ENCODE peak calls at places on chromosomes 3 and 15, in seven cellular contexts. V, A, P, M, B, Y and N are unnamed samples.

GRCh38 chr3:157956850-157957249 is 149.4 kb downstream of the SHOX2 start:
- DNase-seq in A (no peak), P (no peak), B (no peak), Y (no peak), M (no peak), V (no peak), N (no peak)

GRCh38 chr15:51229907-51230328 is 108.5 kb downstream of the CYP19A1 start:
- DNase-seq in Y (no peak), B (peak), A (peak), P (no peak), M (no peak), V (no peak), N (no peak)

GRCh38 chr3:121152573-121152972 is 244.6 kb downstream of the STXBP5L start:
- DNase-seq in B (no peak), A (peak), M (no peak), V (no peak), P (no peak), Y (no peak), N (no peak)

GRCh38 chr3:108406661-108407206 is 103.7 kb downstream of the MYH15 start:
- DNase-seq in P (no peak), Y (no peak), M (no peak), B (peak), V (peak), A (peak), N (peak)

GRCh38 chr3:137165117-137165806 is 207.5 kb downstream of the IL20RB start:
- DNase-seq in Y (no peak), B (peak), V (no peak), M (no peak), P (no peak), A (peak), N (no peak)

GRCh38 chr15:29449136-29449535 is 179.5 kb upstream of the NSMCE3 start:
- DNase-seq in A (no peak), Y (no peak), V (no peak), M (no peak), B (no peak), P (no peak), N (no peak)

GRCh38 chr15:76060098-76060989 is 559 bp downstream of the TMEM266 start:
- DNase-seq in A (no peak), P (no peak), B (no peak), V (no peak), M (no peak), Y (no peak), N (no peak)

GRCh38 chr3:115428825-115429224 is 194.5 kb upstream of the GAP43 start:
- DNase-seq in P (no peak), V (no peak), Y (no peak), A (peak), B (peak), M (no peak), N (no peak)

GRCh38 chr3:63096248-63097058 is 181.7 kb upstream of the SYNPR start:
- DNase-seq in B (no peak), Y (no peak), P (no peak), A (no peak), V (no peak), M (no peak), N (no peak)

GRCh38 chr3:146498002-146498736 is 28.8 kb upstream of the PLSCR2 start:
- DNase-seq in P (no peak), A (no peak), B (no peak), V (no peak), Y (peak), M (no peak), N (no peak)

DNA sequence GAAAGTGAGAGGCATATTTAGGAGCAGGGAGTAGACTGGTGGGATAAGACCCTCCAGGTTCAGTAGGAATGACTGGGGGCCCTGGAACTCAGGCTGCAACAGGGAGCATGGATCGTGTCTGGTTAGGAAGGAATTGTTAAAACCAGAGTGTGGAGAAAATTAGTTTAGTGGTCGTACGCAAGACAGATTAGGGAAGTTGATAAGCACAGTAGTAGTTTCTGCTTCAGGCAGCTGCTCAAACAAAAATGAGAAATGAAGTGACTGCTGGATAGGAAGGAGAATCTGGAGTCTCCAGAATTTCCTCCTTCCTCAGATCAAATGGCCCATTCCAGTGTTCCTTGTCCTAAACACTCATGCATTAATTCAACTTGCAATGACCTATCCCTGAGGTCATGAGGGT is 11.2 kb downstream of the MYD88 start:
- DNase-seq in V (no peak), M (no peak), A (no peak), Y (no peak), B (no peak), P (no peak), N (no peak)
- H3K27ac ChIP-seq in V (no peak), M (no peak), A (no peak), Y (peak), B (no peak), P (no peak), N (no peak)

GRCh38 chr3:12438318-12438717 is 46.0 kb upstream of the TSEN2 start:
- DNase-seq in A (no peak), Y (no peak), B (no peak), M (no peak), V (no peak), P (no peak), N (no peak)

GRCh38 chr3:12437861-12438260 is 46.4 kb upstream of the TSEN2 start:
- DNase-seq in M (no peak), A (no peak), B (no peak), V (no peak), Y (no peak), P (no peak), N (no peak)

GRCh38 chr3:12437223-12437605 is 47.1 kb upstream of the TSEN2 start:
- DNase-seq in A (no peak), V (no peak), M (no peak), B (no peak), P (no peak), Y (no peak), N (no peak)

GRCh38 chr3:12439161-12439560 is 45.1 kb upstream of the TSEN2 start:
- DNase-seq in V (no peak), A (no peak), B (no peak), Y (no peak), P (no peak), M (no peak), N (no peak)

DNA sequence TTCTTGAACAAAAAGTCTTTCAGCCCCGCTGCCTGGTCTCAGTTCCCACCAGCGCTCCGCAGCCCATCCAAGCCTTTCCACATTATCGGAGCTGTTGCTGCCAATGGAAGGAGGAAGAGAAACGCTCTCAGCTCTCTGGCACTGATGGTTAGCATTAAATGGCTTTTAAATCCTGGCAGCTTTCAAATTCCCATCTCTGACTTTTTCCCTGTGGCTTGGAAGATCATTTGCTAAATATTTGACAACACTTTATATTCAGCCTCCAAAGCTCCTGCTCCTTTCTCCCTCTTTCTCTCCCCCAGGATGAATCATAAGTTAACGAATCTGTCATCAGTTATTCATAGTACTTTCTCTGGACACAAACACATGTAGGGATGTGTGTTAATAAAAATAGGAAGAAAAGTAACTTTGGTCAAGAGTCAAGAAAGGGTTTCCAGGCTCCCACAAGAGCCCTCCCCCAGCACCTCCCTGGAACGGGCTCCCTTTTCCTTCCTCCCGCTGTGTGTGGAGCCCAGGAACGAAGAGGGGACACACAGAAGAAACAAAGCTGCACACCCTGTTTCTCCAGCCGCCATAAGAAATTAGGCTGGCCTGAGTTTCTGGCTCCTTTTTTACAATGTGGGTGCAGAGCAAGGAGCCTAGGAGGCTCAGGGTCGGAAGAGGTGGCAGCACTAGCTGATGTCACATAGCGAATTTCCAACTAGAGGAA is 47.6 kb upstream of the TSEN2 start:
- DNase-seq in M (no peak), B (peak), V (no peak), A (no peak), Y (no peak), P (no peak), N (no peak)
- H3K27ac ChIP-seq in M (no peak), B (no peak), V (no peak), A (peak), Y (no peak), P (no peak), N (no peak)

GRCh38 chr3:186630950-186631624 is 9.1 kb upstream of the FETUB start:
- DNase-seq in P (no peak), V (no peak), M (no peak), A (no peak), Y (no peak), B (no peak), N (no peak)
- H3K27ac ChIP-seq in P (no peak), V (no peak), M (no peak), A (no peak), Y (no peak), B (no peak), N (no peak)

GRCh38 chr3:57545636-57546268 is 1.6 kb upstream of the DNAH12 start:
- DNase-seq in B (no peak), Y (no peak), A (no peak), V (peak), P (no peak), M (no peak), N (no peak)
- H3K27ac ChIP-seq in B (no peak), Y (no peak), A (no peak), V (peak), P (peak), M (no peak), N (no peak)